ENCODE peak calls at places on chromosome 18, in eight cellular contexts. One of them, this sample, is unnamed. For H3K27me3, the result is how much of the 10 kb centered on the place peaks cover.

GRCh38 chr18:63617049-63617995 is 26.7 kb downstream of the SERPINB4 start:
- DNase-seq in GM23248: no peak
- DNase-seq in HCT116: no peak
- DNase-seq in GM23338: peak
- DNase-seq in SK-N-SH: no peak
- DNase-seq in neural progenitor cell: no peak
- DNase-seq in MM.1S: peak
- DNase-seq in PC-3: no peak
- DNase-seq in this sample: no peak

GRCh38 chr18:5282770-5283169 is 12.8 kb downstream of the ZBTB14 start:
- DNase-seq in HCT116: no peak
- DNase-seq in MM.1S: no peak
- DNase-seq in SK-N-SH: no peak
- DNase-seq in neural progenitor cell: no peak
- DNase-seq in PC-3: no peak
- DNase-seq in GM23248: no peak
- DNase-seq in GM23338: no peak
- DNase-seq in this sample: no peak

GRCh38 chr18:23032030-23032582 is 99.0 kb downstream of the RBBP8 start:
- DNase-seq in GM23338: peak
- DNase-seq in MM.1S: no peak
- DNase-seq in neural progenitor cell: no peak
- DNase-seq in SK-N-SH: no peak
- DNase-seq in GM23248: peak
- DNase-seq in HCT116: no peak
- DNase-seq in PC-3: peak
- DNase-seq in this sample: no peak

GRCh38 chr18:51890762-51891161 is 449.2 kb upstream of the DCC start:
- DNase-seq in HCT116: no peak
- DNase-seq in MM.1S: no peak
- DNase-seq in neural progenitor cell: no peak
- DNase-seq in GM23248: peak
- DNase-seq in GM23338: no peak
- DNase-seq in SK-N-SH: no peak
- DNase-seq in PC-3: peak
- DNase-seq in this sample: peak

GRCh38 chr18:10353791-10354190 is 100.6 kb upstream of the APCDD1 start:
- DNase-seq in GM23248: peak
- DNase-seq in GM23338: no peak
- DNase-seq in MM.1S: no peak
- DNase-seq in HCT116: no peak
- DNase-seq in SK-N-SH: no peak
- DNase-seq in PC-3: peak
- DNase-seq in neural progenitor cell: no peak
- DNase-seq in this sample: peak

GRCh38 chr18:54717673-54718435 is 110.4 kb upstream of the RAB27B start:
- DNase-seq in MM.1S: peak
- DNase-seq in PC-3: no peak
- DNase-seq in HCT116: no peak
- DNase-seq in GM23338: peak
- DNase-seq in GM23248: no peak
- DNase-seq in SK-N-SH: peak
- DNase-seq in neural progenitor cell: peak
- DNase-seq in this sample: no peak

GRCh38 chr18:79250236-79250993 is 145.3 kb upstream of the NFATC1 start:
- DNase-seq in neural progenitor cell: peak
- DNase-seq in MM.1S: no peak
- DNase-seq in GM23248: no peak
- DNase-seq in HCT116: no peak
- DNase-seq in GM23338: no peak
- DNase-seq in SK-N-SH: peak
- DNase-seq in PC-3: no peak
- DNase-seq in this sample: no peak

GRCh38 chr18:67636597-67637385 is 120.3 kb upstream of the DSEL start:
- DNase-seq in HCT116: no peak
- DNase-seq in SK-N-SH: no peak
- DNase-seq in MM.1S: no peak
- DNase-seq in GM23338: peak
- DNase-seq in PC-3: no peak
- DNase-seq in neural progenitor cell: no peak
- DNase-seq in GM23248: no peak
- DNase-seq in this sample: no peak

GRCh38 chr18:46173393-46174316 is 69.5 kb downstream of the HAUS1 start:
- DNase-seq in SK-N-SH: peak
- DNase-seq in HCT116: peak
- DNase-seq in MM.1S: peak
- DNase-seq in PC-3: peak
- DNase-seq in neural progenitor cell: peak
- DNase-seq in GM23338: peak
- DNase-seq in GM23248: peak
- DNase-seq in this sample: peak

GRCh38 chr18:10562773-10563160 is 36.9 kb downstream of the NAPG start:
- DNase-seq in MM.1S: no peak
- DNase-seq in SK-N-SH: no peak
- DNase-seq in GM23248: no peak
- DNase-seq in neural progenitor cell: no peak
- DNase-seq in HCT116: no peak
- DNase-seq in PC-3: no peak
- DNase-seq in GM23338: no peak
- DNase-seq in this sample: no peak

GRCh38 chr18:55489742-55490055 is 98.3 kb downstream of the TCF4 start:
- DNase-seq in GM23338: no peak
- DNase-seq in neural progenitor cell: no peak
- DNase-seq in SK-N-SH: peak
- DNase-seq in MM.1S: peak
- DNase-seq in HCT116: no peak
- DNase-seq in PC-3: no peak
- DNase-seq in GM23248: no peak
- DNase-seq in this sample: no peak

GRCh38 chr18:13313006-13313661 is 94.6 kb downstream of the LDLRAD4 start:
- DNase-seq in HCT116: no peak
- DNase-seq in PC-3: no peak
- DNase-seq in neural progenitor cell: no peak
- DNase-seq in SK-N-SH: no peak
- DNase-seq in MM.1S: no peak
- DNase-seq in GM23338: no peak
- DNase-seq in GM23248: no peak
- DNase-seq in this sample: no peak

GRCh38 chr18:74291771-74292540 is at the start of gene CYB5A:
- DNase-seq in GM23248: peak
- DNase-seq in MM.1S: peak
- DNase-seq in neural progenitor cell: peak
- DNase-seq in PC-3: peak
- DNase-seq in SK-N-SH: peak
- DNase-seq in HCT116: peak
- DNase-seq in GM23338: peak
- DNase-seq in this sample: peak

GRCh38 chr18:3015203-3015590 is 2.3 kb upstream of the LPIN2 start:
- DNase-seq in MM.1S: no peak
- DNase-seq in GM23248: peak
- DNase-seq in HCT116: peak
- DNase-seq in neural progenitor cell: no peak
- DNase-seq in SK-N-SH: no peak
- DNase-seq in GM23338: no peak
- DNase-seq in PC-3: peak
- DNase-seq in this sample: peak

GRCh38 chr18:10787293-10787901 is 261.6 kb downstream of the NAPG start:
- DNase-seq in neural progenitor cell: peak
- DNase-seq in GM23338: peak
- DNase-seq in SK-N-SH: peak
- DNase-seq in GM23248: peak
- DNase-seq in HCT116: peak
- DNase-seq in MM.1S: peak
- DNase-seq in PC-3: peak
- DNase-seq in this sample: peak

GRCh38 chr18:23229472-23229871 is 94.2 kb downstream of the CABLES1 start:
- DNase-seq in neural progenitor cell: no peak
- DNase-seq in MM.1S: no peak
- DNase-seq in GM23248: peak
- DNase-seq in GM23338: no peak
- DNase-seq in SK-N-SH: no peak
- DNase-seq in HCT116: no peak
- DNase-seq in PC-3: no peak
- DNase-seq in this sample: no peak

GRCh38 chr18:13464432-13465125 is 246.0 kb downstream of the LDLRAD4 start:
- DNase-seq in HCT116: no peak
- DNase-seq in MM.1S: peak
- DNase-seq in neural progenitor cell: no peak
- DNase-seq in SK-N-SH: no peak
- DNase-seq in GM23338: no peak
- DNase-seq in GM23248: no peak
- DNase-seq in PC-3: no peak
- DNase-seq in this sample: no peak

GRCh38 chr18:2070636-2071035 is 500.7 kb downstream of the METTL4 start:
- DNase-seq in neural progenitor cell: no peak
- DNase-seq in MM.1S: no peak
- DNase-seq in GM23338: no peak
- DNase-seq in PC-3: no peak
- DNase-seq in HCT116: no peak
- DNase-seq in SK-N-SH: no peak
- DNase-seq in GM23248: no peak
- DNase-seq in this sample: no peak

GRCh38 chr18:10020176-10020575 is 106.4 kb downstream of the VAPA start:
- DNase-seq in SK-N-SH: no peak
- DNase-seq in GM23338: no peak
- DNase-seq in HCT116: no peak
- DNase-seq in neural progenitor cell: no peak
- DNase-seq in PC-3: peak
- DNase-seq in GM23248: peak
- DNase-seq in MM.1S: no peak
- DNase-seq in this sample: no peak

GRCh38 chr18:14117611-14118010 is 14.6 kb downstream of the ZNF519 start:
- DNase-seq in HCT116: no peak
- DNase-seq in GM23338: no peak
- DNase-seq in GM23248: no peak
- DNase-seq in MM.1S: no peak
- DNase-seq in neural progenitor cell: no peak
- DNase-seq in SK-N-SH: no peak
- DNase-seq in PC-3: no peak
- DNase-seq in this sample: no peak

GRCh38 chr18:50097702-50098101 is 97.2 kb downstream of the MYO5B start:
- DNase-seq in GM23338: no peak
- DNase-seq in HCT116: peak
- DNase-seq in SK-N-SH: no peak
- DNase-seq in neural progenitor cell: no peak
- DNase-seq in PC-3: peak
- DNase-seq in MM.1S: peak
- DNase-seq in GM23248: peak
- DNase-seq in this sample: no peak

GRCh38 chr18:50104421-50104820 is 90.5 kb downstream of the MYO5B start:
- DNase-seq in GM23248: no peak
- DNase-seq in neural progenitor cell: no peak
- DNase-seq in GM23338: no peak
- DNase-seq in SK-N-SH: no peak
- DNase-seq in HCT116: no peak
- DNase-seq in PC-3: peak
- DNase-seq in MM.1S: no peak
- DNase-seq in this sample: no peak

GRCh38 chr18:50096766-50097435 is 98.0 kb downstream of the MYO5B start:
- DNase-seq in MM.1S: no peak
- DNase-seq in PC-3: no peak
- DNase-seq in HCT116: no peak
- DNase-seq in SK-N-SH: no peak
- DNase-seq in GM23338: no peak
- DNase-seq in GM23248: no peak
- DNase-seq in neural progenitor cell: no peak
- DNase-seq in this sample: no peak

GRCh38 chr18:50105027-50105426 is 89.9 kb downstream of the MYO5B start:
- DNase-seq in SK-N-SH: no peak
- DNase-seq in GM23248: no peak
- DNase-seq in HCT116: no peak
- DNase-seq in neural progenitor cell: no peak
- DNase-seq in GM23338: no peak
- DNase-seq in MM.1S: no peak
- DNase-seq in PC-3: no peak
- DNase-seq in this sample: no peak

GRCh38 chr18:50099725-50100414 is 95.1 kb downstream of the MYO5B start:
- DNase-seq in MM.1S: peak
- DNase-seq in neural progenitor cell: no peak
- DNase-seq in PC-3: peak
- DNase-seq in HCT116: no peak
- DNase-seq in SK-N-SH: no peak
- DNase-seq in GM23248: peak
- DNase-seq in GM23338: no peak
- DNase-seq in this sample: peak
- TF ChIP-seq EZH2phosphoT487 in MM.1S: no peak
- TF ChIP-seq EZH2phosphoT487 in neural progenitor cell: no peak
- TF ChIP-seq EZH2phosphoT487 in PC-3: no peak
- TF ChIP-seq EZH2phosphoT487 in HCT116: no peak
- TF ChIP-seq EZH2phosphoT487 in SK-N-SH: no peak
- TF ChIP-seq EZH2phosphoT487 in GM23248: no peak
- TF ChIP-seq EZH2phosphoT487 in GM23338: no peak
- TF ChIP-seq EZH2phosphoT487 in this sample: no peak

GRCh38 chr18:12013186-12013916 is 32.0 kb downstream of the IMPA2 start:
- DNase-seq in PC-3: no peak
- DNase-seq in neural progenitor cell: peak
- DNase-seq in HCT116: no peak
- DNase-seq in GM23338: no peak
- DNase-seq in MM.1S: no peak
- DNase-seq in GM23248: no peak
- DNase-seq in SK-N-SH: no peak
- DNase-seq in this sample: no peak
- H3K27ac ChIP-seq in PC-3: no peak
- H3K27ac ChIP-seq in neural progenitor cell: no peak
- H3K27ac ChIP-seq in HCT116: no peak
- H3K27ac ChIP-seq in GM23338: no peak
- H3K27ac ChIP-seq in MM.1S: no peak
- H3K27ac ChIP-seq in GM23248: no peak
- H3K27ac ChIP-seq in SK-N-SH: no peak
- H3K27ac ChIP-seq in this sample: no peak

GRCh38 chr18:48179666-48180065 is 229.5 kb downstream of the ZBTB7C start:
- DNase-seq in neural progenitor cell: no peak
- DNase-seq in HCT116: no peak
- DNase-seq in GM23338: no peak
- DNase-seq in GM23248: no peak
- DNase-seq in SK-N-SH: no peak
- DNase-seq in MM.1S: no peak
- DNase-seq in PC-3: no peak
- DNase-seq in this sample: no peak
- H3K27me3 ChIP-seq in neural progenitor cell: under half
- H3K27me3 ChIP-seq in HCT116: under half
- H3K27me3 ChIP-seq in GM23338: under half
- H3K27me3 ChIP-seq in GM23248: under half
- H3K27me3 ChIP-seq in SK-N-SH: under half
- H3K27me3 ChIP-seq in MM.1S: under half
- H3K27me3 ChIP-seq in PC-3: under half
- H3K27me3 ChIP-seq in this sample: under half

GRCh38 chr18:60684843-60685513 is 312.4 kb upstream of the MC4R start:
- DNase-seq in neural progenitor cell: peak
- DNase-seq in GM23338: peak
- DNase-seq in SK-N-SH: peak
- DNase-seq in PC-3: peak
- DNase-seq in HCT116: peak
- DNase-seq in MM.1S: peak
- DNase-seq in GM23248: peak
- DNase-seq in this sample: no peak
- TF ChIP-seq EZH2phosphoT487 in neural progenitor cell: no peak
- TF ChIP-seq EZH2phosphoT487 in GM23338: no peak
- TF ChIP-seq EZH2phosphoT487 in SK-N-SH: no peak
- TF ChIP-seq EZH2phosphoT487 in PC-3: no peak
- TF ChIP-seq EZH2phosphoT487 in HCT116: no peak
- TF ChIP-seq EZH2phosphoT487 in MM.1S: no peak
- TF ChIP-seq EZH2phosphoT487 in GM23248: no peak
- TF ChIP-seq EZH2phosphoT487 in this sample: no peak

This sample was measured in hepatocyte.